ENCODE peak calls at places on chromosomes 5 and 9, in six cellular contexts. One of them, this sample, is unnamed.

GRCh38 chr9:109349431-109349846 is 28.6 kb upstream of the EPB41L4B start:
- DNase-seq in AML-193: no peak
- DNase-seq in MM.1S: no peak
- DNase-seq in iris pigment epithelial cell: peak; percentile 96
- DNase-seq in T-helper 9 cell: no peak
- DNase-seq in GM12891: no peak
- DNase-seq in this sample: no peak

GRCh38 chr5:1460054-1460682 is 14.9 kb upstream of the SLC6A3 start:
- DNase-seq in AML-193: no peak
- DNase-seq in iris pigment epithelial cell: no peak
- DNase-seq in GM12891: no peak
- DNase-seq in MM.1S: no peak
- DNase-seq in T-helper 9 cell: no peak
- DNase-seq in this sample: no peak

GRCh38 chr5:34571380-34572041 is 84.6 kb upstream of the RAI14 start:
- DNase-seq in GM12891: no peak
- DNase-seq in iris pigment epithelial cell: peak; percentile 86
- DNase-seq in MM.1S: no peak
- DNase-seq in AML-193: no peak
- DNase-seq in T-helper 9 cell: no peak
- DNase-seq in this sample: peak; percentile 62

GRCh38 chr9:1173211-1173610 is 123.1 kb downstream of the DMRT2 start:
- DNase-seq in MM.1S: no peak
- DNase-seq in GM12891: no peak
- DNase-seq in T-helper 9 cell: no peak
- DNase-seq in AML-193: no peak
- DNase-seq in iris pigment epithelial cell: no peak
- DNase-seq in this sample: no peak

GRCh38 chr5:172774561-172775271 is 3.7 kb upstream of the DUSP1 start:
- DNase-seq in GM12891: no peak
- DNase-seq in iris pigment epithelial cell: no peak
- DNase-seq in AML-193: no peak
- DNase-seq in MM.1S: no peak
- DNase-seq in T-helper 9 cell: no peak
- DNase-seq in this sample: no peak

GRCh38 chr9:115035872-115036612 is 81.9 kb downstream of the TNC start:
- DNase-seq in MM.1S: peak; percentile 61
- DNase-seq in AML-193: peak; percentile 25
- DNase-seq in T-helper 9 cell: no peak
- DNase-seq in GM12891: peak; percentile 19
- DNase-seq in iris pigment epithelial cell: peak; percentile 74
- DNase-seq in this sample: no peak

GRCh38 chr5:40452874-40453624 is 226.7 kb upstream of the PTGER4 start:
- DNase-seq in GM12891: no peak
- DNase-seq in T-helper 9 cell: no peak
- DNase-seq in AML-193: no peak
- DNase-seq in iris pigment epithelial cell: no peak
- DNase-seq in MM.1S: no peak
- DNase-seq in this sample: no peak

GRCh38 chr9:99073985-99074901 is 30.7 kb upstream of the TGFBR1 start:
- DNase-seq in GM12891: no peak
- DNase-seq in MM.1S: no peak
- DNase-seq in T-helper 9 cell: no peak
- DNase-seq in AML-193: no peak
- DNase-seq in iris pigment epithelial cell: no peak
- DNase-seq in this sample: no peak

GRCh38 chr9:36980148-36980974 is 53.7 kb downstream of the PAX5 start:
- DNase-seq in T-helper 9 cell: no peak
- DNase-seq in iris pigment epithelial cell: no peak
- DNase-seq in MM.1S: no peak
- DNase-seq in AML-193: no peak
- DNase-seq in GM12891: no peak
- DNase-seq in this sample: no peak

GRCh38 chr5:150060471-150060870 is 25.9 kb downstream of the CSF1R start:
- DNase-seq in MM.1S: no peak
- DNase-seq in iris pigment epithelial cell: no peak
- DNase-seq in AML-193: no peak
- DNase-seq in T-helper 9 cell: no peak
- DNase-seq in GM12891: no peak
- DNase-seq in this sample: no peak

GRCh38 chr5:117713585-117714198 is 1139.1 kb upstream of the SEMA6A start:
- DNase-seq in T-helper 9 cell: no peak
- DNase-seq in MM.1S: no peak
- DNase-seq in GM12891: no peak
- DNase-seq in AML-193: no peak
- DNase-seq in iris pigment epithelial cell: peak; percentile 0
- DNase-seq in this sample: peak; percentile 2

GRCh38 chr5:141560141-141560540 is 58.7 kb downstream of the DIAPH1 start:
- DNase-seq in AML-193: no peak
- DNase-seq in iris pigment epithelial cell: peak; percentile 46
- DNase-seq in T-helper 9 cell: no peak
- DNase-seq in MM.1S: no peak
- DNase-seq in GM12891: no peak
- DNase-seq in this sample: peak; percentile 58

GRCh38 chr9:129178579-129178909 is 483 bp upstream of the IER5L start:
- DNase-seq in T-helper 9 cell: no peak
- DNase-seq in AML-193: no peak
- DNase-seq in iris pigment epithelial cell: no peak
- DNase-seq in MM.1S: no peak
- DNase-seq in GM12891: no peak
- DNase-seq in this sample: no peak

GRCh38 chr5:171893290-171893890 is 107.8 kb downstream of the SMIM23 start:
- DNase-seq in GM12891: no peak
- DNase-seq in T-helper 9 cell: no peak
- DNase-seq in MM.1S: no peak
- DNase-seq in iris pigment epithelial cell: peak; percentile 67
- DNase-seq in AML-193: no peak
- DNase-seq in this sample: no peak

GRCh38 chr5:117743337-117743736 is 1168.7 kb upstream of the SEMA6A start:
- DNase-seq in MM.1S: peak; percentile 30
- DNase-seq in GM12891: no peak
- DNase-seq in T-helper 9 cell: no peak
- DNase-seq in AML-193: no peak
- DNase-seq in iris pigment epithelial cell: no peak
- DNase-seq in this sample: no peak

GRCh38 chr5:52870448-52870847 is 82.7 kb downstream of the ITGA1 start:
- DNase-seq in T-helper 9 cell: no peak
- DNase-seq in iris pigment epithelial cell: peak; percentile 81
- DNase-seq in AML-193: no peak
- DNase-seq in MM.1S: no peak
- DNase-seq in GM12891: no peak
- DNase-seq in this sample: peak; percentile 71

GRCh38 chr5:43066799-43067741 is 27.0 kb upstream of the ANXA2R start:
- DNase-seq in iris pigment epithelial cell: peak; percentile 90
- DNase-seq in AML-193: peak; percentile 76
- DNase-seq in T-helper 9 cell: peak; percentile 86
- DNase-seq in MM.1S: peak; percentile 89
- DNase-seq in GM12891: peak; percentile 42
- DNase-seq in this sample: peak; percentile 94

GRCh38 chr9:75993434-75993833 is 103.0 kb downstream of the PCSK5 start:
- DNase-seq in MM.1S: no peak
- DNase-seq in iris pigment epithelial cell: peak; percentile 49
- DNase-seq in AML-193: no peak
- DNase-seq in GM12891: no peak
- DNase-seq in T-helper 9 cell: no peak
- DNase-seq in this sample: peak; percentile 22

GRCh38 chr5:45414620-45415551 is 281.3 kb downstream of the HCN1 start:
- DNase-seq in T-helper 9 cell: no peak
- DNase-seq in GM12891: no peak
- DNase-seq in AML-193: no peak
- DNase-seq in MM.1S: no peak
- DNase-seq in iris pigment epithelial cell: no peak
- DNase-seq in this sample: no peak

GRCh38 chr9:114048533-114049452 is 29.3 kb downstream of the AMBP start:
- DNase-seq in AML-193: no peak
- DNase-seq in T-helper 9 cell: no peak
- DNase-seq in MM.1S: no peak
- DNase-seq in iris pigment epithelial cell: no peak
- DNase-seq in GM12891: no peak
- DNase-seq in this sample: no peak

GRCh38 chr5:156438076-156438475 is 111.1 kb downstream of the SGCD start:
- DNase-seq in T-helper 9 cell: no peak
- DNase-seq in iris pigment epithelial cell: no peak
- DNase-seq in MM.1S: no peak
- DNase-seq in GM12891: no peak
- DNase-seq in AML-193: no peak
- DNase-seq in this sample: no peak

GRCh38 chr5:534006-534742 is 9.9 kb upstream of the SLC9A3 start:
- DNase-seq in AML-193: no peak
- DNase-seq in iris pigment epithelial cell: no peak
- DNase-seq in GM12891: no peak
- DNase-seq in MM.1S: peak; percentile 4
- DNase-seq in T-helper 9 cell: no peak
- DNase-seq in this sample: no peak

GRCh38 chr5:122478741-122479459 is 166.9 kb downstream of the SNCAIP start:
- DNase-seq in AML-193: no peak
- DNase-seq in GM12891: no peak
- DNase-seq in T-helper 9 cell: no peak
- DNase-seq in iris pigment epithelial cell: peak; percentile 74
- DNase-seq in MM.1S: no peak
- DNase-seq in this sample: no peak

GRCh38 chr5:10130881-10131280 is 118.8 kb downstream of the ATPSCKMT start:
- DNase-seq in AML-193: no peak
- DNase-seq in iris pigment epithelial cell: no peak
- DNase-seq in GM12891: no peak
- DNase-seq in T-helper 9 cell: no peak
- DNase-seq in MM.1S: no peak
- DNase-seq in this sample: no peak

GRCh38 chr9:88481933-88482332 is 53.0 kb upstream of the NXNL2 start:
- DNase-seq in GM12891: no peak
- DNase-seq in MM.1S: no peak
- DNase-seq in AML-193: no peak
- DNase-seq in iris pigment epithelial cell: no peak
- DNase-seq in T-helper 9 cell: no peak
- DNase-seq in this sample: no peak

GRCh38 chr5:93092349-93093105 is 488.5 kb downstream of the NR2F1-AS1 start:
- DNase-seq in GM12891: no peak
- DNase-seq in T-helper 9 cell: no peak
- DNase-seq in iris pigment epithelial cell: peak; percentile 60
- DNase-seq in MM.1S: no peak
- DNase-seq in AML-193: no peak
- DNase-seq in this sample: peak; percentile 79

GRCh38 chr5:29924107-29924506 is 1269.4 kb upstream of the CDH6 start:
- DNase-seq in GM12891: no peak
- DNase-seq in AML-193: no peak
- DNase-seq in T-helper 9 cell: no peak
- DNase-seq in iris pigment epithelial cell: peak; percentile 1
- DNase-seq in MM.1S: no peak
- DNase-seq in this sample: no peak

GRCh38 chr5:131534995-131535394 is 100.0 kb downstream of the RAPGEF6 start:
- DNase-seq in MM.1S: no peak
- DNase-seq in GM12891: no peak
- DNase-seq in AML-193: no peak
- DNase-seq in T-helper 9 cell: no peak
- DNase-seq in iris pigment epithelial cell: peak; percentile 35
- DNase-seq in this sample: peak; percentile 60

GRCh38 chr5:93886098-93886806 is 144.9 kb upstream of the POU5F2 start:
- DNase-seq in MM.1S: no peak
- DNase-seq in AML-193: no peak
- DNase-seq in T-helper 9 cell: no peak
- DNase-seq in GM12891: no peak
- DNase-seq in iris pigment epithelial cell: peak; percentile 43
- DNase-seq in this sample: no peak

GRCh38 chr5:31853398-31854135 is 214.6 kb downstream of the PDZD2 start:
- DNase-seq in iris pigment epithelial cell: peak; percentile 3
- DNase-seq in AML-193: no peak
- DNase-seq in MM.1S: no peak
- DNase-seq in GM12891: no peak
- DNase-seq in T-helper 9 cell: no peak
- DNase-seq in this sample: no peak

GRCh38 chr9:115327441-115328122 is 209.6 kb upstream of the TNC start:
- DNase-seq in iris pigment epithelial cell: peak; percentile 3
- DNase-seq in MM.1S: no peak
- DNase-seq in GM12891: no peak
- DNase-seq in T-helper 9 cell: no peak
- DNase-seq in AML-193: no peak
- DNase-seq in this sample: no peak

GRCh38 chr5:154159343-154159742 is 31.2 kb upstream of the GALNT10 start:
- DNase-seq in iris pigment epithelial cell: peak; percentile 39
- DNase-seq in T-helper 9 cell: no peak
- DNase-seq in AML-193: no peak
- DNase-seq in GM12891: no peak
- DNase-seq in MM.1S: no peak
- DNase-seq in this sample: no peak

GRCh38 chr9:111483419-111483861 is 743 bp downstream of the ECPAS start:
- DNase-seq in AML-193: no peak
- DNase-seq in MM.1S: peak; percentile 38
- DNase-seq in iris pigment epithelial cell: no peak
- DNase-seq in T-helper 9 cell: peak; percentile 42
- DNase-seq in GM12891: peak; percentile 55
- DNase-seq in this sample: peak; percentile 60

GRCh38 chr5:66363097-66363496 is 219.0 kb downstream of the SREK1 start:
- DNase-seq in MM.1S: no peak
- DNase-seq in AML-193: no peak
- DNase-seq in T-helper 9 cell: no peak
- DNase-seq in iris pigment epithelial cell: no peak
- DNase-seq in GM12891: no peak
- DNase-seq in this sample: no peak

GRCh38 chr9:101398930-101399640 is 434 bp downstream of the ZNF189 start:
- DNase-seq in GM12891: no peak
- DNase-seq in AML-193: no peak
- DNase-seq in iris pigment epithelial cell: no peak
- DNase-seq in T-helper 9 cell: no peak
- DNase-seq in MM.1S: peak; percentile 10
- DNase-seq in this sample: peak; percentile 31